ENCODE peak calls at places on chromosomes 16 and 17, in four cellular contexts. V is body of pancreas, Y is fibroblast of pulmonary artery, H is ovary. E is an unnamed sample.

GRCh38 chr17:1058423-1059130 is 61.6 kb downstream of the TIMM22 start:
- DNase-seq in V (no peak), Y (peak), H (no peak), E (peak)

GRCh38 chr17:63483655-63484575 is 7.1 kb downstream of the ACE start:
- DNase-seq in V (no peak), Y (no peak), H (no peak), E (no peak)

GRCh38 chr16:88962478-88963152 is 14.4 kb downstream of the CBFA2T3 start:
- DNase-seq in V (no peak), Y (no peak), H (no peak), E (no peak)

GRCh38 chr16:80968386-80969113 is 38.1 kb downstream of the CMC2 start:
- DNase-seq in V (no peak), Y (peak), H (no peak), E (no peak)

GRCh38 chr17:6548578-6549330 is 7.6 kb downstream of the PITPNM3 start:
- DNase-seq in V (peak), Y (no peak), H (peak), E (no peak)

GRCh38 chr16:78098544-78099371 is 696 bp upstream of the WWOX start:
- DNase-seq in V (no peak), Y (no peak), H (no peak), E (no peak)

GRCh38 chr17:72691601-72692000 is 400.9 kb downstream of the SLC39A11 start:
- DNase-seq in V (no peak), Y (no peak), H (no peak), E (peak)

GRCh38 chr17:2050871-2051387 is 4.0 kb upstream of the HIC1 start:
- DNase-seq in V (no peak), Y (no peak), H (peak), E (peak)

GRCh38 chr16:51134269-51134812 is 16.7 kb downstream of the SALL1 start:
- DNase-seq in V (no peak), Y (no peak), H (no peak), E (no peak)

GRCh38 chr16:3509470-3509928 is 8.7 kb downstream of the CLUAP1 start:
- DNase-seq in V (no peak), Y (no peak), H (peak), E (no peak)

GRCh38 chr16:8621572-8622314 is at the start of gene METTL22:
- DNase-seq in V (peak), Y (peak), H (peak), E (peak)
- H3K4me3 ChIP-seq in V (peak), Y (peak), H (peak), E (peak)

GRCh38 chr16:67663151-67663876 is 2.6 kb downstream of the PARD6A start:
- DNase-seq in V (peak), Y (no peak), H (peak), E (no peak)
- TF ChIP-seq CTCF in V (no peak), Y (peak), H (no peak), E (peak)

GRCh38 chr17:39092672-39093250 is 58.7 kb downstream of the PLXDC1 start:
- DNase-seq in V (no peak), Y (no peak), H (no peak), E (no peak)
- H3K4me3 ChIP-seq in V (no peak), Y (no peak), H (no peak), E (no peak)

GRCh38 chr17:51430581-51430980 is 170.2 kb downstream of the UTP18 start:
- DNase-seq in V (no peak), Y (no peak), H (no peak), E (no peak)

GRCh38 chr17:51434434-51435170 is 174.3 kb downstream of the UTP18 start:
- DNase-seq in V (no peak), Y (no peak), H (no peak), E (no peak)

GRCh38 chr17:51435171-51435552 is 174.8 kb downstream of the UTP18 start:
- DNase-seq in V (no peak), Y (no peak), H (no peak), E (no peak)

GRCh38 chr17:51439395-51440229 is 179.3 kb downstream of the UTP18 start:
- DNase-seq in V (no peak), Y (peak), H (no peak), E (peak)

DNA sequence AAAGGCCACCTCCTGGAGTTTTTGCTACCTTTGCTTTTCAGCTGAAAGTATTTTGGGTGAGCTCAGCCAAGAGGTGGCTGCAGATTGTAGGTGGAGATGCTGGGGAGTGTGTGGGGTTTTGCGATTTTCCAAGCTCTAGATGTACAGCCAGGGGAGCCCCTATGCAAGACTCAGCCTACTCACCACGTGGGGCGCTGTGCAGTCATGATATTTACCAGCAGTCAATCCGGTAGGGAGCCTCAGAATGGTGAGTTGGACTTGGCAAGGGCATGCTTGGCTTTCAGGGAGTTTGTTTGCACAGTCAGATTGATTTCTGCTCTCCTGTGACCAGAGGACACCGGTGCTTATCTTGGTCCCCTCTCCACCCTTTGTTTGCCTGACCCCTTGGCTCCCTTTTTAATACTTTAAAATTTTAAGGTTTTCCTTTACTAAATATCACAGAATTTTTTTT is 175.3 kb downstream of the UTP18 start:
- DNase-seq in V (peak), Y (peak), H (no peak), E (peak)
- TF ChIP-seq CTCF in V (peak), Y (peak), H (no peak), E (peak)

GRCh38 chr16:71883849-71884638 is at the start of gene ZNF821:
- DNase-seq in V (peak), Y (peak), H (peak), E (peak)

GRCh38 chr16:71882505-71883192 is 1.3 kb downstream of the ZNF821 start:
- DNase-seq in V (peak), Y (peak), H (no peak), E (peak)

GRCh38 chr16:71883193-71883848 is 661 bp downstream of the ZNF821 start:
- DNase-seq in V (peak), Y (no peak), H (peak), E (no peak)

GRCh38 chr16:71889147-71889546 is 5.2 kb upstream of the ZNF821 start:
- DNase-seq in V (no peak), Y (no peak), H (no peak), E (no peak)

GRCh38 chr16:71885261-71885650 is 1.3 kb upstream of the ZNF821 start:
- DNase-seq in V (no peak), Y (no peak), H (no peak), E (no peak)
- H3K4me3 ChIP-seq in V (no peak), Y (no peak), H (no peak), E (no peak)

E was measured in cardiac fibroblast.